ENCODE peak calls at places on chromosomes 7 and 10, in ten cellular contexts. O is stimulated activated CD4-positive, alpha-beta T cell treated with anti-CD3 and anti-CD28 coated beads, Interleukin-4, amount 100 ng/mL, for 48 hours; I is T-cell; F is activated CD4-positive, alpha-beta T cell treated with anti-CD3 and anti-CD28 coated beads for 36 hours; Y is cardiac fibroblast; T is brain microvascular endothelial cell; P is GM19239; A is 8988T; E is T follicular helper cell; V is activated effector memory CD4-positive, alpha-beta T cell treated with Interleukin-2 at 50 U/mL for 16 hours. B is an unnamed sample.

GRCh38 chr10:71471957-71472365 is 75.2 kb downstream of the CDH23 start:
- DNase-seq in Y (no peak), E (no peak), A (no peak), I (no peak), T (no peak), P (no peak), F (no peak), O (no peak), V (no peak), B (peak)

GRCh38 chr7:28900311-28900710 is 57.8 kb downstream of the TRIL start:
- DNase-seq in I (no peak), O (no peak), A (no peak), E (no peak), T (no peak), Y (no peak), F (no peak), V (no peak), P (no peak), B (no peak)

GRCh38 chr10:98745645-98746044 is 298.9 kb upstream of the HPS1 start:
- DNase-seq in E (no peak), Y (no peak), T (no peak), A (no peak), I (no peak), P (no peak), O (no peak), V (no peak), F (no peak), B (no peak)

GRCh38 chr7:10910447-10910846 is 63.2 kb upstream of the PHF14 start:
- DNase-seq in A (no peak), I (no peak), V (no peak), Y (no peak), T (no peak), E (no peak), F (no peak), O (no peak), P (no peak), B (no peak)

GRCh38 chr7:90430614-90431445 is 27.6 kb downstream of the CLDN12 start:
- DNase-seq in I (no peak), Y (no peak), A (no peak), E (no peak), V (no peak), O (no peak), F (no peak), P (no peak), T (no peak), B (no peak)

GRCh38 chr7:73612598-73613269 is 11.6 kb downstream of the MLXIPL start:
- DNase-seq in Y (peak), F (peak), P (no peak), E (no peak), A (peak), V (no peak), I (no peak), T (peak), O (no peak), B (no peak)

GRCh38 chr7:132998763-132999162 is 83.1 kb downstream of the CHCHD3 start:
- DNase-seq in P (no peak), Y (no peak), E (no peak), T (no peak), A (no peak), F (no peak), O (no peak), I (no peak), V (no peak), B (no peak)

GRCh38 chr10:74058658-74059057 is 60.7 kb downstream of the VCL start:
- DNase-seq in A (no peak), P (no peak), I (peak), Y (no peak), E (no peak), V (no peak), O (no peak), F (peak), T (no peak), B (no peak)

GRCh38 chr7:131106681-131107342 is 220.9 kb upstream of the MKLN1 start:
- DNase-seq in I (peak), T (peak), V (peak), Y (no peak), E (peak), P (no peak), A (peak), O (peak), F (peak), B (peak)

GRCh38 chr10:6128591-6129383 is 40.0 kb downstream of the RBM17 start:
- DNase-seq in V (no peak), P (no peak), A (no peak), T (peak), F (no peak), O (no peak), I (no peak), E (no peak), Y (peak), B (no peak)

GRCh38 chr7:50647286-50647980 is 82.2 kb upstream of the DDC start:
- DNase-seq in O (no peak), E (no peak), I (no peak), T (no peak), P (no peak), F (no peak), V (no peak), Y (no peak), A (no peak), B (no peak)

GRCh38 chr10:93333278-93333978 is 148.7 kb downstream of the MYOF start:
- DNase-seq in P (no peak), E (no peak), A (no peak), F (no peak), Y (peak), I (no peak), V (no peak), O (no peak), T (no peak), B (no peak)

GRCh38 chr7:47937711-47938573 is 10.3 kb downstream of the PKD1L1 start:
- DNase-seq in Y (no peak), A (no peak), I (no peak), E (no peak), T (no peak), P (peak), V (no peak), O (no peak), F (no peak), B (no peak)

GRCh38 chr7:114048386-114049235 is 129.8 kb upstream of the PPP1R3A start:
- DNase-seq in P (peak), E (no peak), T (peak), O (no peak), V (no peak), F (no peak), A (peak), I (no peak), Y (peak), B (no peak)

GRCh38 chr7:139830292-139830691 is 1.2 kb downstream of the TBXAS1 start:
- DNase-seq in I (no peak), T (no peak), Y (no peak), P (no peak), E (no peak), F (no peak), A (no peak), O (no peak), V (no peak), B (no peak)

GRCh38 chr7:30596721-30597120 is 2.0 kb downstream of the GARS1 start:
- DNase-seq in F (no peak), E (no peak), I (no peak), P (no peak), A (no peak), O (no peak), V (no peak), Y (peak), T (no peak), B (no peak)

GRCh38 chr7:107208563-107208962 is 39.8 kb downstream of the HBP1 start:
- DNase-seq in Y (no peak), E (no peak), O (no peak), F (no peak), A (no peak), P (no peak), V (no peak), T (no peak), I (no peak), B (no peak)

B was measured in left cardiac atrium.